ENCODE peak calls at places on chromosomes 6 and 20, in ten cellular contexts. N is fibroblast of villous mesenchyme; G is stimulated activated naive CD8-positive, alpha-beta T cell treated with anti-CD3 and anti-CD28 coated beads, Interleukin-15, Interleukin-2, amounts not matched to agents 100 U/mL and 50 U/mL, for 24 hours; F is AG08396; K is tibial artery; A is ovary; V is GM18507; H is GF-D8; M is tibial nerve; Q is activated naive CD4-positive, alpha-beta T cell. O is an unnamed sample.

GRCh38 chr6:35775031-35775430 is 1.4 kb upstream of the CLPSL2 start:
- DNase-seq in N (no peak), A (no peak), M (no peak), G (no peak), H (no peak), F (no peak), V (no peak), Q (no peak), K (no peak), O (no peak)

GRCh38 chr6:52312461-52312860 is 27.9 kb upstream of the MCM3 start:
- DNase-seq in M (no peak), V (no peak), N (no peak), A (no peak), G (no peak), K (no peak), Q (no peak), F (no peak), H (no peak), O (no peak)

GRCh38 chr20:33081411-33082154 is 2.1 kb downstream of the BPIFB4 start:
- DNase-seq in H (no peak), N (no peak), K (no peak), A (no peak), F (no peak), V (no peak), Q (no peak), M (no peak), G (no peak), O (no peak)

GRCh38 chr20:1830240-1830639 is 65.0 kb upstream of the SIRPA start:
- DNase-seq in A (peak), G (no peak), Q (no peak), N (peak), H (no peak), K (no peak), M (no peak), V (no peak), F (peak), O (peak)

GRCh38 chr20:2133318-2134183 is 31.9 kb downstream of the STK35 start:
- DNase-seq in F (peak), N (peak), M (no peak), A (no peak), Q (no peak), K (no peak), H (no peak), G (no peak), V (no peak), O (no peak)

GRCh38 chr6:39791850-39792500 is at the start of gene DAAM2:
- DNase-seq in F (peak), K (peak), N (peak), M (peak), A (peak), V (no peak), H (no peak), Q (no peak), G (no peak), O (peak)

GRCh38 chr6:111658445-111659154 is 52.9 kb upstream of the TRAF3IP2 start:
- DNase-seq in H (no peak), F (no peak), N (peak), M (no peak), K (no peak), V (no peak), G (no peak), Q (no peak), A (no peak), O (no peak)

GRCh38 chr20:58850693-58851174 is at the start of gene GNAS-AS1:
- DNase-seq in Q (peak), K (peak), G (peak), H (no peak), V (peak), F (peak), A (no peak), M (peak), N (peak), O (peak)

GRCh38 chr6:140415266-140415665 is 1040.8 kb upstream of the CITED2 start:
- DNase-seq in Q (no peak), F (no peak), G (no peak), V (no peak), A (no peak), K (no peak), N (no peak), H (no peak), M (no peak), O (no peak)

GRCh38 chr20:45283529-45284065 is 23.0 kb upstream of the RBPJL start:
- DNase-seq in F (no peak), A (no peak), K (no peak), N (no peak), V (no peak), H (no peak), G (no peak), M (no peak), Q (no peak), O (no peak)

GRCh38 chr20:47319517-47320252 is 36.8 kb downstream of the ZMYND8 start:
- DNase-seq in F (peak), N (peak), Q (no peak), H (peak), K (no peak), M (no peak), A (peak), G (no peak), V (no peak), O (no peak)

GRCh38 chr6:164911873-164912580 is 397.4 kb downstream of the C6orf118 start:
- DNase-seq in Q (no peak), K (no peak), G (no peak), F (no peak), V (no peak), H (no peak), M (no peak), N (no peak), A (no peak), O (no peak)

GRCh38 chr20:36856691-36857635 is 19.0 kb upstream of the TLDC2 start:
- DNase-seq in H (peak), M (no peak), Q (peak), N (peak), K (no peak), V (no peak), G (peak), A (no peak), F (no peak), O (no peak)

GRCh38 chr6:101626264-101626663 is 232.8 kb downstream of the GRIK2 start:
- DNase-seq in F (no peak), G (no peak), K (no peak), A (no peak), M (no peak), H (no peak), Q (no peak), N (no peak), V (no peak), O (no peak)

GRCh38 chr20:53040678-53041674 is 68.8 kb downstream of the TSHZ2 start:
- DNase-seq in N (no peak), F (no peak), Q (no peak), G (no peak), H (no peak), V (no peak), M (no peak), K (peak), A (peak), O (peak)

GRCh38 chr6:143598466-143599080 is 79.2 kb upstream of the PHACTR2 start:
- DNase-seq in N (peak), A (no peak), Q (no peak), K (no peak), H (peak), V (no peak), F (no peak), G (no peak), M (no peak), O (no peak)

GRCh38 chr6:111714403-111715270 is 109.0 kb upstream of the TRAF3IP2 start:
- DNase-seq in Q (no peak), H (no peak), F (no peak), K (no peak), G (no peak), V (no peak), N (no peak), M (no peak), A (no peak), O (no peak)

GRCh38 chr6:3893914-3894313 is 44.7 kb downstream of the FAM50B start:
- DNase-seq in N (no peak), F (no peak), A (no peak), M (no peak), K (no peak), H (no peak), Q (no peak), G (no peak), V (no peak), O (no peak)

GRCh38 chr6:108684809-108685329 is 124.2 kb downstream of the FOXO3 start:
- DNase-seq in Q (no peak), M (no peak), K (no peak), N (peak), G (no peak), H (no peak), A (no peak), V (no peak), F (no peak), O (peak)

GRCh38 chr6:168865522-168865921 is 388.1 kb downstream of the THBS2 start:
- DNase-seq in H (no peak), M (no peak), F (no peak), A (no peak), Q (no peak), V (no peak), G (no peak), K (no peak), N (no peak), O (no peak)

GRCh38 chr20:40493071-40493470 is 196.0 kb downstream of the MAFB start:
- DNase-seq in Q (no peak), K (peak), H (no peak), V (no peak), A (peak), G (no peak), M (peak), N (peak), F (no peak), O (peak)

GRCh38 chr6:6505111-6505510 is 83.4 kb upstream of the LY86 start:
- DNase-seq in V (no peak), A (no peak), F (no peak), K (no peak), G (no peak), H (no peak), N (no peak), Q (no peak), M (no peak), O (no peak)

GRCh38 chr6:2862712-2863174 is 21.1 kb upstream of the SERPINB1 start:
- DNase-seq in F (no peak), N (peak), V (no peak), M (no peak), G (no peak), K (no peak), Q (no peak), A (no peak), H (no peak), O (no peak)

GRCh38 chr6:15491255-15491985 is 171.4 kb downstream of the DTNBP1 start:
- DNase-seq in H (peak), F (peak), Q (peak), V (peak), A (peak), M (peak), G (peak), N (peak), K (peak), O (peak)

GRCh38 chr6:159451051-159451450 is 242.0 kb downstream of the SOD2 start:
- DNase-seq in A (no peak), K (no peak), H (no peak), N (peak), G (no peak), F (peak), M (no peak), Q (no peak), V (no peak), O (no peak)

GRCh38 chr6:148495029-148495428 is 152.4 kb downstream of the SASH1 start:
- DNase-seq in F (no peak), Q (no peak), H (no peak), N (no peak), V (no peak), A (no peak), M (no peak), K (no peak), G (no peak), O (no peak)